ENCODE peak calls at places on chromosome 12, in ten cellular contexts. E is AML-193; I is AG08395; W is stimulated activated CD8-positive, alpha-beta memory T cell treated with anti-CD3 and anti-CD28 coated beads, Interleukin-2, amount 100 ng/mL, for 48 hours; P is central memory CD4-positive, alpha-beta T cell; K is pulmonary artery endothelial cell; J is neural crest cell; C is A172; S is stimulated activated naive CD8-positive, alpha-beta T cell treated with anti-CD3 and anti-CD28 coated beads, Interleukin-15, amount 100 ng/mL, for 72 hours; U is IMR-90. L is an unnamed sample.

GRCh38 chr12:52601671-52602070 is 408 bp upstream of the KRT72 start:
- DNase-seq in E (no peak), I (no peak), W (no peak), P (no peak), K (no peak), J (no peak), C (no peak), S (no peak), U (no peak), L (no peak)

GRCh38 chr12:106645465-106646330 is 62.9 kb downstream of the RFX4 start:
- DNase-seq in E (no peak), I (no peak), W (no peak), P (no peak), K (no peak), J (no peak), C (no peak), S (no peak), U (no peak), L (no peak)

GRCh38 chr12:3199551-3200031 is 122.4 kb downstream of the TSPAN9 start:
- DNase-seq in E (no peak), I (peak; percentile 22), W (no peak), P (no peak), K (no peak), J (peak; percentile 33), C (no peak), S (no peak), U (peak; percentile 59), L (no peak)

GRCh38 chr12:46131729-46132128 is 137.1 kb downstream of the SLC38A1 start:
- DNase-seq in E (no peak), I (no peak), W (no peak), P (no peak), K (no peak), J (no peak), C (peak; percentile 2), S (no peak), U (no peak), L (no peak)

GRCh38 chr12:11746940-11747716 is 97.7 kb downstream of the ETV6 start:
- DNase-seq in E (no peak), I (no peak), W (no peak), P (no peak), K (no peak), J (no peak), C (no peak), S (no peak), U (no peak), L (no peak)

GRCh38 chr12:72057330-72057911 is 118.8 kb downstream of the TPH2 start:
- DNase-seq in E (no peak), I (no peak), W (no peak), P (no peak), K (no peak), J (no peak), C (peak; percentile 74), S (no peak), U (no peak), L (no peak)

GRCh38 chr12:26658991-26659390 is 174.0 kb downstream of the ITPR2 start:
- DNase-seq in E (no peak), I (peak; percentile 70), W (no peak), P (no peak), K (no peak), J (no peak), C (no peak), S (no peak), U (peak; percentile 81), L (no peak)

GRCh38 chr12:99810718-99811593 is 163.4 kb downstream of the GARIN6 start:
- DNase-seq in E (peak; percentile 16), I (peak; percentile 36), W (no peak), P (no peak), K (no peak), J (no peak), C (peak; percentile 23), S (no peak), U (peak; percentile 18), L (no peak)

GRCh38 chr12:70711831-70712230 is 74.6 kb upstream of the PTPRB start:
- DNase-seq in E (no peak), I (no peak), W (no peak), P (no peak), K (no peak), J (no peak), C (no peak), S (no peak), U (no peak), L (no peak)

GRCh38 chr12:20264608-20265114 is 103.7 kb upstream of the PDE3A start:
- DNase-seq in E (no peak), I (no peak), W (no peak), P (no peak), K (no peak), J (no peak), C (peak; percentile 2), S (no peak), U (peak; percentile 6), L (no peak)